ENCODE peak calls at places on chromosomes 12 and 14, in nine cellular contexts. One of them, this sample, is unnamed.

GRCh38 chr12:47841910-47842309 is 22.2 kb upstream of the HDAC7 start:
- DNase-seq in K562: no peak
- DNase-seq in upper lobe of right lung: peak; percentile 2
- DNase-seq in RWPE1: no peak
- DNase-seq in neural progenitor cell: no peak
- DNase-seq in CD4-positive, CD25-positive, alpha-beta regulatory T cell: no peak
- DNase-seq in lower lobe of right lung: no peak
- DNase-seq in CD8-positive, alpha-beta T cell: no peak
- DNase-seq in brain microvascular endothelial cell: no peak
- DNase-seq in this sample: no peak

GRCh38 chr14:75871181-75871880 is 110.5 kb downstream of the TGFB3 start:
- DNase-seq in K562: no peak
- DNase-seq in upper lobe of right lung: no peak
- DNase-seq in RWPE1: no peak
- DNase-seq in neural progenitor cell: no peak
- DNase-seq in CD4-positive, CD25-positive, alpha-beta regulatory T cell: no peak
- DNase-seq in lower lobe of right lung: no peak
- DNase-seq in CD8-positive, alpha-beta T cell: no peak
- DNase-seq in brain microvascular endothelial cell: no peak
- DNase-seq in this sample: no peak

GRCh38 chr12:50398931-50399330 is 1.8 kb upstream of the LARP4 start:
- DNase-seq in K562: no peak
- DNase-seq in upper lobe of right lung: no peak
- DNase-seq in RWPE1: no peak
- DNase-seq in neural progenitor cell: no peak
- DNase-seq in CD4-positive, CD25-positive, alpha-beta regulatory T cell: no peak
- DNase-seq in lower lobe of right lung: no peak
- DNase-seq in CD8-positive, alpha-beta T cell: no peak
- DNase-seq in brain microvascular endothelial cell: no peak
- DNase-seq in this sample: no peak

GRCh38 chr14:75566321-75566720 is 12.1 kb upstream of the FLVCR2 start:
- DNase-seq in K562: no peak
- DNase-seq in upper lobe of right lung: no peak
- DNase-seq in RWPE1: no peak
- DNase-seq in neural progenitor cell: no peak
- DNase-seq in CD4-positive, CD25-positive, alpha-beta regulatory T cell: peak; percentile 95
- DNase-seq in lower lobe of right lung: no peak
- DNase-seq in CD8-positive, alpha-beta T cell: peak; percentile 48
- DNase-seq in brain microvascular endothelial cell: no peak
- DNase-seq in this sample: peak; percentile 78

GRCh38 chr14:106843951-106844483 is 1317.6 kb downstream of the TMEM121 start:
- DNase-seq in K562: no peak
- DNase-seq in upper lobe of right lung: peak; percentile 70
- DNase-seq in RWPE1: no peak
- DNase-seq in neural progenitor cell: no peak
- DNase-seq in CD4-positive, CD25-positive, alpha-beta regulatory T cell: peak; percentile 50
- DNase-seq in lower lobe of right lung: peak; percentile 65
- DNase-seq in CD8-positive, alpha-beta T cell: no peak
- DNase-seq in brain microvascular endothelial cell: no peak
- DNase-seq in this sample: peak; percentile 32

GRCh38 chr14:49880267-49881064 is 12.4 kb upstream of the ARF6 start:
- DNase-seq in K562: no peak
- DNase-seq in upper lobe of right lung: no peak
- DNase-seq in RWPE1: no peak
- DNase-seq in neural progenitor cell: no peak
- DNase-seq in CD4-positive, CD25-positive, alpha-beta regulatory T cell: no peak
- DNase-seq in lower lobe of right lung: no peak
- DNase-seq in CD8-positive, alpha-beta T cell: no peak
- DNase-seq in brain microvascular endothelial cell: no peak
- DNase-seq in this sample: no peak

GRCh38 chr12:53325539-53326061 is 4.2 kb upstream of the AAAS start:
- DNase-seq in K562: no peak
- DNase-seq in upper lobe of right lung: peak; percentile 70
- DNase-seq in RWPE1: peak; percentile 20
- DNase-seq in neural progenitor cell: peak; percentile 70
- DNase-seq in CD4-positive, CD25-positive, alpha-beta regulatory T cell: peak; percentile 37
- DNase-seq in lower lobe of right lung: peak; percentile 65
- DNase-seq in CD8-positive, alpha-beta T cell: peak; percentile 16
- DNase-seq in brain microvascular endothelial cell: no peak
- DNase-seq in this sample: no peak

GRCh38 chr14:56116128-56116900 is 1.9 kb upstream of the PELI2 start:
- DNase-seq in K562: no peak
- DNase-seq in upper lobe of right lung: no peak
- DNase-seq in RWPE1: no peak
- DNase-seq in neural progenitor cell: no peak
- DNase-seq in CD4-positive, CD25-positive, alpha-beta regulatory T cell: no peak
- DNase-seq in lower lobe of right lung: no peak
- DNase-seq in CD8-positive, alpha-beta T cell: no peak
- DNase-seq in brain microvascular endothelial cell: no peak
- DNase-seq in this sample: no peak

GRCh38 chr14:99235578-99235977 is 36.4 kb downstream of the BCL11B start:
- DNase-seq in K562: no peak
- DNase-seq in upper lobe of right lung: no peak
- DNase-seq in RWPE1: no peak
- DNase-seq in neural progenitor cell: no peak
- DNase-seq in CD4-positive, CD25-positive, alpha-beta regulatory T cell: no peak
- DNase-seq in lower lobe of right lung: no peak
- DNase-seq in CD8-positive, alpha-beta T cell: no peak
- DNase-seq in brain microvascular endothelial cell: no peak
- DNase-seq in this sample: no peak

GRCh38 chr12:96878704-96879103 is 28.4 kb upstream of the NEDD1 start:
- DNase-seq in K562: no peak
- DNase-seq in upper lobe of right lung: no peak
- DNase-seq in RWPE1: no peak
- DNase-seq in neural progenitor cell: no peak
- DNase-seq in CD4-positive, CD25-positive, alpha-beta regulatory T cell: no peak
- DNase-seq in lower lobe of right lung: no peak
- DNase-seq in CD8-positive, alpha-beta T cell: no peak
- DNase-seq in brain microvascular endothelial cell: peak; percentile 62
- DNase-seq in this sample: no peak

GRCh38 chr14:56594428-56594827 is 14.8 kb downstream of the TMEM260 start:
- DNase-seq in K562: no peak
- DNase-seq in upper lobe of right lung: no peak
- DNase-seq in RWPE1: no peak
- DNase-seq in neural progenitor cell: no peak
- DNase-seq in CD4-positive, CD25-positive, alpha-beta regulatory T cell: no peak
- DNase-seq in lower lobe of right lung: no peak
- DNase-seq in CD8-positive, alpha-beta T cell: no peak
- DNase-seq in brain microvascular endothelial cell: no peak
- DNase-seq in this sample: no peak

GRCh38 chr14:57268161-57269067 is at the start of the genes AP5M1 and EXOC5:
- DNase-seq in K562: peak; percentile 72
- DNase-seq in upper lobe of right lung: peak; percentile 96
- DNase-seq in RWPE1: peak; percentile 66
- DNase-seq in neural progenitor cell: peak; percentile 97
- DNase-seq in CD4-positive, CD25-positive, alpha-beta regulatory T cell: peak; percentile 97
- DNase-seq in lower lobe of right lung: peak; percentile 95
- DNase-seq in CD8-positive, alpha-beta T cell: peak; percentile 91
- DNase-seq in brain microvascular endothelial cell: peak; percentile 86
- DNase-seq in this sample: peak; percentile 90

GRCh38 chr14:31326111-31326510 is 94.2 kb downstream of the HEATR5A start:
- DNase-seq in K562: no peak
- DNase-seq in upper lobe of right lung: no peak
- DNase-seq in RWPE1: no peak
- DNase-seq in neural progenitor cell: no peak
- DNase-seq in CD4-positive, CD25-positive, alpha-beta regulatory T cell: peak; percentile 55
- DNase-seq in lower lobe of right lung: no peak
- DNase-seq in CD8-positive, alpha-beta T cell: no peak
- DNase-seq in brain microvascular endothelial cell: peak; percentile 10
- DNase-seq in this sample: peak; percentile 23

GRCh38 chr14:61568572-61569011 is 126.7 kb upstream of the HIF1A start:
- DNase-seq in K562: no peak
- DNase-seq in upper lobe of right lung: peak; percentile 72
- DNase-seq in RWPE1: no peak
- DNase-seq in neural progenitor cell: peak; percentile 58
- DNase-seq in CD4-positive, CD25-positive, alpha-beta regulatory T cell: peak; percentile 65
- DNase-seq in lower lobe of right lung: peak; percentile 65
- DNase-seq in CD8-positive, alpha-beta T cell: peak; percentile 70
- DNase-seq in brain microvascular endothelial cell: no peak
- DNase-seq in this sample: peak; percentile 73

GRCh38 chr14:61570961-61571299 is 124.4 kb upstream of the HIF1A start:
- DNase-seq in K562: no peak
- DNase-seq in upper lobe of right lung: no peak
- DNase-seq in RWPE1: no peak
- DNase-seq in neural progenitor cell: no peak
- DNase-seq in CD4-positive, CD25-positive, alpha-beta regulatory T cell: no peak
- DNase-seq in lower lobe of right lung: no peak
- DNase-seq in CD8-positive, alpha-beta T cell: no peak
- DNase-seq in brain microvascular endothelial cell: no peak
- DNase-seq in this sample: no peak

GRCh38 chr14:61570188-61570960 is 124.9 kb upstream of the HIF1A start:
- DNase-seq in K562: no peak
- DNase-seq in upper lobe of right lung: no peak
- DNase-seq in RWPE1: no peak
- DNase-seq in neural progenitor cell: no peak
- DNase-seq in CD4-positive, CD25-positive, alpha-beta regulatory T cell: no peak
- DNase-seq in lower lobe of right lung: no peak
- DNase-seq in CD8-positive, alpha-beta T cell: no peak
- DNase-seq in brain microvascular endothelial cell: no peak
- DNase-seq in this sample: no peak

GRCh38 chr14:61569308-61569707 is 126.0 kb upstream of the HIF1A start:
- DNase-seq in K562: no peak
- DNase-seq in upper lobe of right lung: no peak
- DNase-seq in RWPE1: no peak
- DNase-seq in neural progenitor cell: no peak
- DNase-seq in CD4-positive, CD25-positive, alpha-beta regulatory T cell: no peak
- DNase-seq in lower lobe of right lung: no peak
- DNase-seq in CD8-positive, alpha-beta T cell: no peak
- DNase-seq in brain microvascular endothelial cell: no peak
- DNase-seq in this sample: no peak

GRCh38 chr14:61569783-61570182 is 125.5 kb upstream of the HIF1A start:
- DNase-seq in K562: no peak
- DNase-seq in upper lobe of right lung: peak; percentile 76
- DNase-seq in RWPE1: peak; percentile 80
- DNase-seq in neural progenitor cell: no peak
- DNase-seq in CD4-positive, CD25-positive, alpha-beta regulatory T cell: peak; percentile 33
- DNase-seq in lower lobe of right lung: peak; percentile 79
- DNase-seq in CD8-positive, alpha-beta T cell: peak; percentile 59
- DNase-seq in brain microvascular endothelial cell: peak; percentile 84
- DNase-seq in this sample: peak; percentile 20
- H3K27ac ChIP-seq in K562: no peak overlapping the region
- H3K27ac ChIP-seq in upper lobe of right lung: no peak overlapping the region
- H3K27ac ChIP-seq in RWPE1: peak overlapping the region; percentile 90
- H3K27ac ChIP-seq in neural progenitor cell: no peak overlapping the region
- H3K27ac ChIP-seq in CD4-positive, CD25-positive, alpha-beta regulatory T cell: no peak overlapping the region
- H3K27ac ChIP-seq in lower lobe of right lung: peak overlapping the region; percentile 53
- H3K27ac ChIP-seq in CD8-positive, alpha-beta T cell: no peak overlapping the region
- H3K27ac ChIP-seq in brain microvascular endothelial cell: peak overlapping the region; percentile 98
- H3K27ac ChIP-seq in this sample: no peak overlapping the region

DNA sequence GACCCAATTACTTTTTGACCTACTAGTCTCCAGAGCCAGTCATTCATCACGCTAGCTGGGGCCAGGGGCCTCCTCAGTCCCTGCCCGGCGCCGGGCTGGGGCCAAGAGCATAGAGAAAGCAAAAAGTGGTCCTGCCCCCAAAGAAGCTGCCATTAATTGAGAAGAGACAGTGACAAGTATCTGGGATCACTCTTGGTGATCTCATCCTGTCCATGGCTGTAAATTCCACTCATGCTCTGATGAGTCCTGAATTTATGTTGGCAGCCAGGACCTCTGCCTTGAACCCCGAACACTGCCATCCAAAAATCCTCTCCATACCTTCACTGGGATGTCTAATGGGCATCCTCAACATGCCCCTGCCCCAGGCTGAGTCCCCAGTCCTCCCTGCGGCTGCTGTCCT is 34.4 kb upstream of the DLK1 start:
- DNase-seq in K562: no peak
- DNase-seq in upper lobe of right lung: no peak
- DNase-seq in RWPE1: no peak
- DNase-seq in neural progenitor cell: no peak
- DNase-seq in CD4-positive, CD25-positive, alpha-beta regulatory T cell: no peak
- DNase-seq in lower lobe of right lung: no peak
- DNase-seq in CD8-positive, alpha-beta T cell: no peak
- DNase-seq in brain microvascular endothelial cell: no peak
- DNase-seq in this sample: no peak
- H3K27ac ChIP-seq in K562: no peak overlapping the region
- H3K27ac ChIP-seq in upper lobe of right lung: no peak overlapping the region
- H3K27ac ChIP-seq in RWPE1: peak overlapping the region; percentile 97
- H3K27ac ChIP-seq in neural progenitor cell: no peak overlapping the region
- H3K27ac ChIP-seq in CD4-positive, CD25-positive, alpha-beta regulatory T cell: no peak overlapping the region
- H3K27ac ChIP-seq in lower lobe of right lung: no peak overlapping the region
- H3K27ac ChIP-seq in CD8-positive, alpha-beta T cell: no peak overlapping the region
- H3K27ac ChIP-seq in brain microvascular endothelial cell: no peak overlapping the region
- H3K27ac ChIP-seq in this sample: no peak overlapping the region

DNA sequence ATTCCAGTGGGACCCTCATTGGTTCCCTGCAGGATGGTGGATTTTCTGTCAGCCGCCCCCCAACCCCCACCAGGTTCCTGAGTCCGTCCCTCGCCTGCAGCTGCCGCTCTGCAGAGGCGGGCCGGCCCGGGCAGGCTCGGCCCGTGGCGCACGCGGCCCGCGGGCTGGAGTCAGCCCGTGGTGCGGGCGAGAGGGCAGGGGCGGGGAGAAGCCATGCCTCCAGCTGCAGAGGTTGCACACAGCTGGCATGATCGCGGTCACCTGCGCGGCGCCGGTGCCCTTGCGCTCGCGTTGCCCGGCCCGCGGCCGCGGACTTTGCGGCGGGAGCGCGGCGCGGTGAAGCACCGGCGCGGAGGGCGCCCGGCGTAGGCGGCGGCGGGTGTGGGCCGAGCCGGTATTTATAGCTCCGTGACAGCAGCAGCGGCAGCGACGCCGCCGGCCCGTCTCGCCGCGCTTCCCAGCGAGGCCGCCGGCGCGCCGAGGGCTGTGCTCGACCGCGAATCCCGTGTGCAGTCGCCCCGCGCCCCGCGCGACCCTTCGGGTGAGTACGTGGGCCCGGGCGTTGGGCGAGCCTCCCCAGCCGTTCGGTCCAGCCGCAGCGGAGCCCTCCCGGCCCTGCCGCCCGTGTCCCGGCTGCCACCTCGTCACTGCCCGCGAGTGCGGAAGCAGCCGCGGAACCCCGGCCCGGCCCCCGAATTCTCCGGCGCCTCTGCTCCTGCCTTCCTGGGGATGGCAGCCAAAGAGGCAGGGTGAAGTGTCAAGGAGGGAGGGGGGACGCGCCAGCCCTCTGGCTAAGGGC is at the start of gene TMEM117:
- DNase-seq in K562: peak; percentile 65
- DNase-seq in upper lobe of right lung: peak; percentile 91
- DNase-seq in RWPE1: peak; percentile 50
- DNase-seq in neural progenitor cell: peak; percentile 72
- DNase-seq in CD4-positive, CD25-positive, alpha-beta regulatory T cell: peak; percentile 65
- DNase-seq in lower lobe of right lung: peak; percentile 84
- DNase-seq in CD8-positive, alpha-beta T cell: peak; percentile 65
- DNase-seq in brain microvascular endothelial cell: peak; percentile 14
- DNase-seq in this sample: peak; percentile 62
- H3K27ac ChIP-seq in K562: peak within 1 kb of the TSS; percentile 67
- H3K27ac ChIP-seq in upper lobe of right lung: peak within 1 kb of the TSS; percentile 92
- H3K27ac ChIP-seq in RWPE1: peak within 1 kb of the TSS; percentile 79
- H3K27ac ChIP-seq in neural progenitor cell: no peak within 1 kb of the TSS
- H3K27ac ChIP-seq in CD4-positive, CD25-positive, alpha-beta regulatory T cell: peak within 1 kb of the TSS; percentile 56
- H3K27ac ChIP-seq in lower lobe of right lung: peak within 1 kb of the TSS; percentile 94
- H3K27ac ChIP-seq in CD8-positive, alpha-beta T cell: peak within 1 kb of the TSS; percentile 64
- H3K27ac ChIP-seq in brain microvascular endothelial cell: peak within 1 kb of the TSS; percentile 60
- H3K27ac ChIP-seq in this sample: peak within 1 kb of the TSS; percentile 81

DNA sequence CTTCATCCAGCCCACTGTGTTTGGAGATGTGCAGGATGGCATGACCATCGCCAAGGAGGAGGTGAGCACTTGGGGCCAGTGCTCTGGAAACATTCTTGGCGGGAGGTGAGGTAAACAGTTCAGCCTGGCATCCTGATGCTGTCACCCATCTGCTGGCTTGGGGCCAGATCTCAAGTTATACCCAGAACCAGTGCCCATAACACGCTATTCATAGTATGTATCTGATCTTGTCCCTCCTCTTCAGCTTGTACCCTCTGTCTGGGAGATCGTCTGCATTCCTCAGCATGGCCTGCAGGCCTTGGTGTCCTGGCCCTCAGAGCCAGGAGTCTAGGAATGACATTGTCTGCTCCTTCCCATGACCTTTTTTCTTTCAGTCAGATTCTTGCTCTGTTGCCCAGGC is 31.4 kb downstream of the ALDH2 start:
- DNase-seq in K562: no peak
- DNase-seq in upper lobe of right lung: no peak
- DNase-seq in RWPE1: no peak
- DNase-seq in neural progenitor cell: no peak
- DNase-seq in CD4-positive, CD25-positive, alpha-beta regulatory T cell: no peak
- DNase-seq in lower lobe of right lung: peak; percentile 27
- DNase-seq in CD8-positive, alpha-beta T cell: no peak
- DNase-seq in brain microvascular endothelial cell: no peak
- DNase-seq in this sample: no peak
- H3K27ac ChIP-seq in K562: no peak overlapping the region
- H3K27ac ChIP-seq in upper lobe of right lung: no peak overlapping the region
- H3K27ac ChIP-seq in RWPE1: no peak overlapping the region
- H3K27ac ChIP-seq in neural progenitor cell: no peak overlapping the region
- H3K27ac ChIP-seq in CD4-positive, CD25-positive, alpha-beta regulatory T cell: no peak overlapping the region
- H3K27ac ChIP-seq in lower lobe of right lung: no peak overlapping the region
- H3K27ac ChIP-seq in CD8-positive, alpha-beta T cell: no peak overlapping the region
- H3K27ac ChIP-seq in brain microvascular endothelial cell: no peak overlapping the region
- H3K27ac ChIP-seq in this sample: no peak overlapping the region

This sample was measured in naive thymus-derived CD4-positive, alpha-beta T cell.